ENCODE peak calls at places on chromosomes 16 and 17, in six cellular contexts. U is upper lobe of right lung, W is psoas muscle, F is hepatocyte, I is right atrium auricular region, B is fibroblast of lung. O is an unnamed sample.

GRCh38 chr17:17849863-17850373 is 13.1 kb upstream of the SREBF1 start:
- DNase-seq in U (no peak), W (peak), F (peak), I (peak), B (peak), O (no peak)

GRCh38 chr17:7912927-7913524 is 3.1 kb downstream of the RNF227 start:
- DNase-seq in U (no peak), W (no peak), F (peak), I (no peak), B (peak), O (peak)

GRCh38 chr17:32142857-32143524 is 689 bp downstream of the RHOT1 start:
- DNase-seq in U (peak), W (peak), F (peak), I (no peak), B (peak), O (peak)

GRCh38 chr17:41417576-41418015 is 6.8 kb downstream of the KRT37 start:
- DNase-seq in U (no peak), W (no peak), F (peak), I (no peak), B (no peak), O (no peak)

GRCh38 chr17:27339836-27340550 is 46.1 kb downstream of the WSB1 start:
- DNase-seq in U (no peak), W (no peak), F (no peak), I (no peak), B (no peak), O (no peak)

GRCh38 chr16:57781741-57782606 is 20.3 kb downstream of the KIFC3 start:
- DNase-seq in U (no peak), W (peak), F (peak), I (no peak), B (peak), O (no peak)

GRCh38 chr17:42285346-42286050 is 2.8 kb upstream of the STAT5A start:
- DNase-seq in U (peak), W (no peak), F (no peak), I (peak), B (no peak), O (no peak)

GRCh38 chr17:50318551-50319310 is 27.2 kb upstream of the XYLT2 start:
- DNase-seq in U (no peak), W (no peak), F (peak), I (no peak), B (no peak), O (no peak)

GRCh38 chr16:10497132-10498088 is 83.0 kb downstream of the EMP2 start:
- DNase-seq in U (no peak), W (no peak), F (no peak), I (no peak), B (peak), O (no peak)

GRCh38 chr17:50660042-50660886 is 25.6 kb downstream of the ABCC3 start:
- DNase-seq in U (no peak), W (no peak), F (no peak), I (peak), B (no peak), O (peak)

GRCh38 chr17:59859444-59860025 is 33.2 kb downstream of the TUBD1 start:
- DNase-seq in U (no peak), W (no peak), F (no peak), I (no peak), B (peak), O (no peak)

GRCh38 chr16:67666032-67666537 is 465 bp downstream of the ENKD1 start:
- DNase-seq in U (peak), W (peak), F (peak), I (no peak), B (no peak), O (no peak)

GRCh38 chr17:61143026-61143425 is 256.6 kb upstream of the TBX2 start:
- DNase-seq in U (no peak), W (no peak), F (no peak), I (no peak), B (no peak), O (no peak)

GRCh38 chr17:61135782-61136181 is 263.9 kb upstream of the TBX2 start:
- DNase-seq in U (no peak), W (no peak), F (no peak), I (no peak), B (no peak), O (no peak)

GRCh38 chr17:61140386-61140785 is 259.3 kb upstream of the TBX2 start:
- DNase-seq in U (no peak), W (no peak), F (no peak), I (no peak), B (no peak), O (no peak)

GRCh38 chr17:61144137-61144536 is 255.5 kb upstream of the TBX2 start:
- DNase-seq in U (no peak), W (no peak), F (no peak), I (no peak), B (no peak), O (no peak)

DNA sequence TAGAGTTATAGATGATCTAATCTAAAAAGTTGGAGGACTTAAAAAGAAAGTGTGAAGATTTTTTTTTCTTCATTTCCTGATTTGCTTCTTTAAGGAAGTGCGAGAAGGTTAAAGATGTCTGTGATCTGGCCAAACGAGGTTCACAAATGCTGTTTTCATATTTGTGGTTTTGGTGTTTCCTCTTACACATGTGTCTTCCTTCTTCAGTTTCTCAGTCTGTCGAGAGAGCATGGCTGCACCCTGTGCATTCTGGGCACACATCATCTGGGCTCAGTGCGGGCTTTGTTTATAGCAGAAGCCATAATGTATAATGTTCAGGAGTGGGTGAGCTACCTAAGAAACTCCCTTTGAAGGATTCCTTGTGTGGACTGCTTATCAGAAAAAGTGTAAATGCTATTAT is 260.4 kb upstream of the TBX2 start:
- DNase-seq in U (no peak), W (no peak), F (no peak), I (no peak), B (peak), O (peak)
- H3K4me3 ChIP-seq in U (no peak), W (no peak), F (no peak), I (no peak), B (no peak), O (no peak)

DNA sequence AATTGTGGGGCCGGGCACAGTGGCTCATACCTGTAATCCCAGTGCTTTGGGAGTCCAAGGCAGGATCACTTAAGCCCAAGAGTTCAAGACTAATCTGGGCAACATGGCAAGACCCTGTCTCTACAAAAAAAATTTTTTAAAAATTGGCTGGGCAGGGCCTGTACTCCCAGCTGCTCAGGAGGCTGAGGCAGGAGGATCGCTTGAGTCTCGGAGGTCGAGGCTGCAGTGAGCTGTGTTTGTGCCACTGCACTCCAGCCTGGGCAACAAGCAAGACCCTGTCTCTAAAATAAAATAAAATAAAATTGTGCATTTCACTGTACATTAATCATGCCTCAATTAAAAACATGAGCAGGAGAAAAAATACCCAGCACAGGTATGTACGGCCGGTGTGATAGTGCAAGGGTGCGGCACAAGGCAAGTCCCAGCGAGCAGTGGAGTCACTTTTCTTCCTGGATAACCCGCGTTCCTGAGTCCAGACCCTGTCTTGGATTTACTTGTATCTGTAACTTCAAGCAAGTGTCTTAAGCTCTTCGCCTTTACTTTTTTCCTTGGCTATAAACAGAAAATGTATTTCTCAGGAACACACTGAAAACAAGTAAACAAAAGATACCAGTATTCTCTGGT is 11.4 kb downstream of the ZDHHC7 start:
- DNase-seq in U (no peak), W (no peak), F (no peak), I (no peak), B (no peak), O (no peak)
- H3K4me3 ChIP-seq in U (no peak), W (no peak), F (no peak), I (no peak), B (no peak), O (no peak)

GRCh38 chr16:81008151-81008789 is 1.3 kb downstream of the CENPN start:
- DNase-seq in U (no peak), W (no peak), F (no peak), I (no peak), B (no peak), O (peak)
- H3K4me3 ChIP-seq in U (peak), W (peak), F (peak), I (peak), B (peak), O (peak)

DNA sequence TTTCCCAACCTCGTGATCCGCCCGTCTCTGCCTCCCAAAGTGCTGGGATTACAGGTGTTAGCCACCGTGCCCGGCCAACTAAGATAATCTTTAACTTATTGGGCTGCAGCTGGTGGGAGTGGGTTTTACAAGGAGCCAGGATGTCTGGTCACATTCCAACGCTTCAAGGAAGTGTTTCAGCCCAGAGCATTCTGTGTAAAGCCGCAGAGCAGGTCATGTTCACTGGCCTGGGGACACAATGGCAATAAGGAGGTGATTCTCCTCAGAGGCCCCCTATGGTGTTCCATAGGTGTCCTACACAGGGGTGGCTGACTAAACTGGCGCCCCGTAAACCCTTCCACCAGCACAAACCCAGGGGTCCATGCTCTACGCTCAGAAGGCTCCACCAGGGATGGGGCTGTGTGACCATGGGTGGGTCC is 1.2 kb downstream of the QPRT start:
- DNase-seq in U (no peak), W (no peak), F (peak), I (no peak), B (no peak), O (peak)
- H3K4me3 ChIP-seq in U (peak), W (peak), F (peak), I (no peak), B (no peak), O (peak)

GRCh38 chr17:36600936-36601302 is 464 bp upstream of the MRM1 start:
- DNase-seq in U (no peak), W (no peak), F (peak), I (no peak), B (no peak), O (no peak)

GRCh38 chr17:36602030-36602737 is 801 bp downstream of the MRM1 start:
- DNase-seq in U (peak), W (peak), F (peak), I (no peak), B (peak), O (peak)

GRCh38 chr17:36601303-36602029 is at the start of gene MRM1:
- DNase-seq in U (peak), W (peak), F (peak), I (peak), B (peak), O (peak)

GRCh38 chr17:36600477-36600876 is 906 bp upstream of the MRM1 start:
- DNase-seq in U (peak), W (no peak), F (no peak), I (no peak), B (no peak), O (no peak)

DNA sequence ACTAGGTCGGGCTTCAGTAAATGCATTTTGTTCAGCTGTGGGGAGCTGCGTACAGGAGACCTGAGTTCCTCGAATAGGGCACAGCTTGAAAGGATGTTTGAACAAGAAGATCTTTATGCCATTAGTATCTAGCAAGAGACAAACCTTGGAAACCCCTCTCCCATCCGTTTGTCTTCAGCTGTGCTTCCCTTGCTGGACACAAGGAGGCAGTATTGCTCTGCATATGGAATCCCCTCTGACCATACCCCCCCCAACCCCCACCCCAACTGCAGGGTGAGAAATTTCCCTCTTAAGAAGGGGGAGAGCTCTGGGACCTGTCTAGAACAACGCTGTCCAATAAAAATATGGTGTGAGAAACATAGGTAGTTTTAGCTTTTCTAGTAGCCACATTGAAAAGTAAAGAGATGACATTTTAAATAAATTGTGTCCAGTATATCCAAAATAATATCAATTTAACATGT is 1.6 kb downstream of the MRM1 start:
- DNase-seq in U (peak), W (peak), F (peak), I (no peak), B (peak), O (peak)
- H3K4me3 ChIP-seq in U (peak), W (peak), F (peak), I (peak), B (peak), O (peak)

GRCh38 chr16:89911375-89911774 is 7.3 kb upstream of the MC1R start:
- DNase-seq in U (no peak), W (no peak), F (no peak), I (no peak), B (no peak), O (no peak)

GRCh38 chr16:89910717-89911354 is 7.8 kb upstream of the MC1R start:
- DNase-seq in U (no peak), W (no peak), F (no peak), I (no peak), B (no peak), O (no peak)

GRCh38 chr16:89912627-89913026 is 6.0 kb upstream of the MC1R start:
- DNase-seq in U (no peak), W (no peak), F (no peak), I (no peak), B (no peak), O (no peak)

GRCh38 chr16:89913408-89914387 is 5.0 kb upstream of the MC1R start:
- DNase-seq in U (no peak), W (no peak), F (no peak), I (no peak), B (no peak), O (no peak)

GRCh38 chr16:89912143-89912542 is 6.5 kb upstream of the MC1R start:
- DNase-seq in U (no peak), W (no peak), F (no peak), I (no peak), B (no peak), O (no peak)
- H3K4me3 ChIP-seq in U (no peak), W (no peak), F (no peak), I (no peak), B (no peak), O (no peak)

GRCh38 chr17:4560837-4561241 is 462 bp upstream of the GGT6 start:
- DNase-seq in U (peak), W (no peak), F (no peak), I (no peak), B (no peak), O (peak)
- H3K4me3 ChIP-seq in U (no peak), W (no peak), F (no peak), I (no peak), B (no peak), O (no peak)

GRCh38 chr16:1408171-1408837 is 6.2 kb downstream of the UNKL start:
- DNase-seq in U (peak), W (peak), F (peak), I (peak), B (peak), O (peak)
- H3K4me3 ChIP-seq in U (peak), W (peak), F (peak), I (peak), B (peak), O (peak)

GRCh38 chr16:25040543-25040942 is 25.4 kb upstream of the ARHGAP17 start:
- DNase-seq in U (no peak), W (no peak), F (no peak), I (no peak), B (no peak), O (no peak)
- H3K4me3 ChIP-seq in U (no peak), W (no peak), F (no peak), I (no peak), B (no peak), O (no peak)

GRCh38 chr16:86011532-86011931 is 112.6 kb downstream of the IRF8 start:
- DNase-seq in U (no peak), W (no peak), F (no peak), I (no peak), B (no peak), O (no peak)
- H3K4me3 ChIP-seq in U (no peak), W (no peak), F (no peak), I (no peak), B (no peak), O (no peak)

O was measured in colonic mucosa.